ENCODE peak calls at places on chromosome 5, in nine cellular contexts. H, D, J, B, V, Q, S, O and W are unnamed samples. For H4K20me1 and H3K9me2, the result is how much of the 10 kb centered on the place peaks cover.

GRCh38 chr5:131268758-131269370 is 5.0 kb downstream of the CDC42SE2 start:
- DNase-seq in Q (no peak), H (no peak), B (peak), D (no peak), V (no peak), J (no peak), O (no peak), S (no peak), W (no peak)

GRCh38 chr5:173753307-173754168 is 134.6 kb upstream of the CPEB4 start:
- DNase-seq in J (peak), O (no peak), D (no peak), H (no peak), Q (peak), S (no peak), B (no peak), V (no peak), W (peak)

GRCh38 chr5:138955013-138955660 is 80.0 kb upstream of the LRRTM2 start:
- DNase-seq in V (no peak), S (no peak), J (no peak), D (no peak), B (no peak), Q (no peak), O (no peak), H (no peak), W (no peak)

GRCh38 chr5:97854871-97855762 is 672.1 kb upstream of the RIOK2 start:
- DNase-seq in V (no peak), D (no peak), S (no peak), Q (no peak), O (no peak), J (peak), H (no peak), B (no peak), W (peak)

GRCh38 chr5:84301535-84301934 is 83.1 kb downstream of the EDIL3 start:
- DNase-seq in B (peak), V (no peak), D (no peak), J (no peak), S (no peak), H (no peak), O (peak), Q (no peak), W (no peak)

GRCh38 chr5:93620487-93621339 is 37.7 kb downstream of the NR2F1 start:
- DNase-seq in Q (peak), S (peak), B (peak), J (peak), V (peak), H (peak), D (peak), O (peak), W (peak)

GRCh38 chr5:142110046-142110531 is 1.5 kb downstream of the NDFIP1 start:
- DNase-seq in B (peak), H (peak), D (peak), O (peak), Q (no peak), J (no peak), V (no peak), S (no peak), W (no peak)

GRCh38 chr5:133406632-133407276 is 205.6 kb downstream of the FSTL4 start:
- DNase-seq in Q (no peak), H (no peak), V (no peak), O (no peak), B (no peak), D (no peak), S (no peak), J (no peak), W (no peak)

GRCh38 chr5:88833371-88834107 is 49.4 kb downstream of the MEF2C start:
- DNase-seq in Q (no peak), V (peak), S (no peak), O (no peak), H (peak), D (peak), B (peak), J (peak), W (peak)

GRCh38 chr5:55657443-55657842 is 54.7 kb downstream of the SLC38A9 start:
- DNase-seq in H (no peak), B (no peak), J (peak), O (peak), V (no peak), S (no peak), D (no peak), Q (no peak), W (no peak)

GRCh38 chr5:16679863-16680262 is 63.1 kb upstream of the RETREG1 start:
- DNase-seq in H (no peak), O (peak), Q (peak), J (peak), S (no peak), B (no peak), V (no peak), D (no peak), W (no peak)

GRCh38 chr5:75736273-75736672 is 19.0 kb upstream of the POC5 start:
- DNase-seq in O (no peak), D (no peak), J (no peak), S (no peak), V (no peak), H (no peak), B (no peak), Q (no peak), W (no peak)

GRCh38 chr5:141734501-141735231 is 52.6 kb upstream of the ARAP3 start:
- DNase-seq in V (peak), B (peak), S (no peak), D (peak), J (peak), Q (peak), H (peak), O (peak), W (peak)

GRCh38 chr5:54703091-54703490 is 185.5 kb downstream of the SNX18 start:
- DNase-seq in D (no peak), J (no peak), S (no peak), O (peak), H (no peak), B (peak), Q (peak), V (no peak), W (no peak)

GRCh38 chr5:132497488-132497997 is 7.0 kb upstream of the IRF1 start:
- DNase-seq in H (peak), O (peak), S (no peak), Q (peak), D (no peak), J (peak), V (no peak), B (peak), W (peak)

GRCh38 chr5:110288766-110289165 is 437.7 kb downstream of the TMEM232 start:
- DNase-seq in D (no peak), J (no peak), V (peak), O (peak), Q (no peak), H (no peak), S (no peak), B (peak), W (peak)

DNA sequence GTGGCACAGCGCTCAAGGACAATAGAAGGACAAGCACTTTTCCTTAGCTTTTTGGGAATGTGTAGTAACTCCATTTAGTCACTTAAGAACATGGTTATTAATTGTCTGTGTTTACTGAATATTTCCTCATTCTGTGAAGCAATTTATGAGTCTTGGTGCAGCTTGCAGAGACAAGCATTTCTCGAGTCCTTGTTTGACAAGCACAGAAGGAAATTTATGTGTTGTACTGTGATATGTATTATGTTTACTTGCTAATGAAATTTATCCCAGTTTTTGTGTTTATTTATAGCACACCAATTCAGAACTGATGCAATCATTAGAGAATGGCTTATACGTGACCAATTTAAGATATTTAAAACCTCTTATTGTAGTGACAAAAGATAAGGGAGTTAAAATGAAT is 168.6 kb downstream of the PRELID2 start:
- DNase-seq in Q (no peak), S (no peak), B (no peak), J (no peak), V (no peak), H (no peak), D (no peak), O (no peak), W (no peak)
- H2AFZ ChIP-seq in Q (no peak), S (no peak), B (no peak), J (no peak), V (no peak), H (no peak), D (no peak), O (no peak), W (no peak)

GRCh38 chr5:34657550-34657921 is 1.4 kb downstream of the RAI14 start:
- DNase-seq in Q (peak), D (no peak), B (peak), V (no peak), J (peak), H (no peak), O (peak), S (no peak), W (peak)

GRCh38 chr5:34655354-34655991 is 655 bp upstream of the RAI14 start:
- DNase-seq in V (peak), B (peak), S (no peak), D (no peak), O (peak), J (peak), H (no peak), Q (peak), W (peak)

GRCh38 chr5:34656700-34657549 is 797 bp downstream of the RAI14 start:
- DNase-seq in O (peak), B (peak), V (no peak), J (peak), D (no peak), H (no peak), S (no peak), Q (no peak), W (peak)

GRCh38 chr5:34658023-34658422 is 1.9 kb downstream of the RAI14 start:
- DNase-seq in S (no peak), V (no peak), O (peak), B (peak), D (no peak), J (peak), Q (no peak), H (no peak), W (peak)

GRCh38 chr5:34656001-34656699 is at the start of gene RAI14:
- DNase-seq in J (peak), Q (peak), B (peak), H (no peak), S (peak), D (no peak), O (peak), V (peak), W (peak)
- H4K20me1 ChIP-seq in J (under half), Q (under half), B (under half), H (under half), S (under half), D (under half), O (under half), V (under half), W (under half)

GRCh38 chr5:177601577-177602457 is 1.9 kb downstream of the B4GALT7 start:
- DNase-seq in D (no peak), O (peak), J (no peak), B (no peak), V (no peak), H (peak), Q (no peak), S (no peak), W (no peak)
- H3K9me2 ChIP-seq in D (under half), O (under half), J (under half), B (under half), V (under half), H (under half), Q (under half), S (under half), W (under half)

DNA sequence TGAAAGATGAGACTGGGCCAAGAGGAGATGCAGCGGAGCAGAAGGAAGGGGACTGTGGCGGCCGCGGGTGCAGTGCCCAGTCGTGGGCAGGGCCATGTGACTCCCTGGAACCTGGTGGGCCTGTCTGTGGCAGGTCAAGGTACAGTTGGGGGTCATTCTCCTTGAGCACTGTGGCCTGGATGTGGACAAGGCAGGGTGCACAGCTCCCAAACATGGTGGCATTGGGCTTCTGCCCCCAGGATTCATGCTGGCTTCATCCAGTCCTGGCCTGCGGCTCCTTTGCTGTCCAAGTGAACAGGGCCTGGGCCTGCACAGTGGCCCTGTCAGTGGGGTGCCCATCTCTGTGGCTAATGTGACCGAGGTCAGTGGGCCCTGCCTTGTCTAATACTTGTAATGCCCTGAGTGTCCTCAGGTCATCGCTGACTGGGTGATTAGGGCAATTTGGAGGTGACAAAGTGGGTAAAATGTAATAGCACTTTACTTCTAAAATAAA is 39.9 kb downstream of the CEP72 start:
- DNase-seq in J (no peak), B (no peak), Q (no peak), H (no peak), V (no peak), D (no peak), S (no peak), O (no peak), W (no peak)
- H2AFZ ChIP-seq in J (no peak), B (no peak), Q (no peak), H (no peak), V (no peak), D (no peak), S (no peak), O (no peak), W (no peak)

GRCh38 chr5:134567651-134568338 is 42.3 kb downstream of the JADE2 start:
- DNase-seq in H (no peak), J (no peak), Q (peak), S (no peak), D (no peak), B (peak), V (no peak), O (no peak), W (no peak)
- H4K20me1 ChIP-seq in H (under half), J (under half), Q (under half), S (under half), D (under half), B (under half), V (under half), O (under half), W (under half)

DNA sequence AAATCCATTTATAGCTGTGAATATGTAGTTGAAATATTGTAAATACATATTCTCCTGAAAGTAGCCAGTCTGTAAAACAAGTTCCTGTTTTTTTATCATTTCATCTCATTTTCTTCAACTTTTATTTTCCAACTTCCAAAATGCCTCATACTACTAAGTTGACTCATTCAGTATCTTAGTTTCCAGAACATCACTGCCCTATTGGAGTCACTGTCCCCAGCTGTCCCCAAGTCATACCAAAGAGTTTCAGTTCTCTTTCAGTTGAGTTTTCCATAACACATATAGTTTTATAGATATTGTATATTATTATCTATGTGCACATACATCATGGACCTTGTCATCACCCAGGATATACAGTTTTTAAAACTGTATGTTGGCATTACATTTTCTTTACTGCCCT is 261.7 kb downstream of the CDH12 start:
- DNase-seq in H (no peak), S (no peak), B (no peak), D (no peak), Q (no peak), V (no peak), O (no peak), J (no peak), W (no peak)
- H3K9me2 ChIP-seq in H (under half), S (under half), B (under half), D (under half), Q (under half), V (under half), O (under half), J (under half), W (under half)

GRCh38 chr5:136686192-136686872 is 321.0 kb upstream of the TRPC7 start:
- DNase-seq in O (peak), Q (peak), V (peak), H (peak), D (peak), S (no peak), J (peak), B (peak), W (peak)
- H2AFZ ChIP-seq in O (no peak), Q (no peak), V (no peak), H (no peak), D (no peak), S (no peak), J (peak), B (no peak), W (no peak)

GRCh38 chr5:171989276-171989675 is 17.2 kb downstream of the FBXW11 start:
- DNase-seq in Q (no peak), D (no peak), S (no peak), J (no peak), O (peak), V (no peak), B (no peak), H (no peak), W (no peak)
- H4K20me1 ChIP-seq in Q (under half), D (under half), S (under half), J (under half), O (under half), V (under half), B (under half), H (under half), W (half or more)

DNA sequence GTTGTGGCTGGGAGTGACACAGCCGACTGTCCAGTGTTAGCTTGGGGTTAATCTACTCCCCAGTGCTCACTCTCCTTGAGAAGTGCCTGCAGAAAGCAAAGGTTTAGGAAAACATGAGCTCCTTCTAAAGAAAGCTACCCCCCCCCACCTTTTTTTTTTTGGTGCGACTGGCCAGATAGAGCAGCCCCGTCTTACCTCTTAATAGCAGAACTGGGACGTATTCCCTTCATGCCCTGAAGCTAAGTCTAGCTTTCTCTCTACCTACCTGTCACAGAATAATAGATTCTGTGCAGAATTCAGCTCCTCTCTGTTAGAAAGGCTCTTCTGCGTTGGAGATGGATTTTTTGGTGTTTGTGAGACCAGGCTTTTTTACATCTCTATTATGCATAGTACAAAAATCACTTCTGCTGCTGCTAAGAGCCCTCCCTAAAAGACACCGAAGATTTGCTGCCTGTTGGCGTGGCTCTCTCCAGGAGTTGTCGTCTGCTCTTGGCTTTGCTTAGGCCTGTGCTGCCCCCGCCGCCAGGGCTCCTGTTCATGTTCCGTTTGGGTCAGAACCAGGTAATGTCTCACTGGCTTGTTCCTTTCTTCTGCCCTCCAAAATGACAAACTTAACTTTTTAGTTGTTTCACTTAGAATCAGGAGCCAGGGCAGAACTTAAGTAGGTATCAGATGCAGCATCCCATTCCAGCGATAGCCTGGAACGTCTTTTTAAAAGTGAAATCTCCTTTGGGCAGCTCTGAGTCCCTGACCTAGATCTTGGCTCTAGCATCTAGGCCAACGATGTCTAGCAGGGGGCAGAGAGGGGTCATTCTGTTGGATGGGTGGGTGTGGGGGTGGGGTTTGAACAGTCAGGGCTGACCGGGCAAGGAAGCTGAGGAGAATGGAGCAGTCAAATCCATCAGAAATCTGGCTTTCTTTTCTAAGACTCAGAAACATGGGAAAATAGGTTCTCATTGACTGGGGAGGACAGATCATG is 2.5 kb downstream of the TRIO start:
- DNase-seq in D (no peak), B (peak), O (peak), S (no peak), V (no peak), Q (peak), H (no peak), J (no peak), W (no peak)
- H3K9me2 ChIP-seq in D (under half), B (under half), O (under half), S (under half), V (under half), Q (under half), H (under half), J (under half), W (under half)

DNA sequence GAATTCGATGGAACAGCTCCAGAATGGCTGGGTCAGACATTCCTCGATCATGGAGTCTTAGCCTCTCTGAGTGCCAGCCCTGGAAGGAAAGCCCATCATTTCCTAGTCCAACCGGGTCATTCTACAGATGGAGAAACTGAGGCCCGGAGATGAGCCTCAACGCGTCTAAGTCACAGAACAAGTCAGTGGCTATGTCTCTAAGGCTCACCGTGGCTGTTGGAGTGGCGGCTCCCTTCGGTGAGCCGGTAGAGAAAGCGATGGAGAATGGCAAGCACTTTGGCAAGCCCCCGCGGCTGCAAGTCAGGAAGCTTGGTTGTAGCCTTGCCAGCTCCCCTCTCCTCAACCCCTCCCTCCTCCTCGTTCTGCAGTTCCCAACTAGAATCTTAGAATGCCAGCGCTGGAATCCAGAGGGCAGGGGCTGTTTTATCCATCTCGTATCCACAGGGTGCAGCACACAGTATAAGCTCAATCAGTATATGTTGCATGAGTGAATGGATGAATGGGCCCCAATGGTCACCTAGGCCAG is 428 bp upstream of the ARSI start:
- DNase-seq in O (no peak), B (no peak), D (no peak), H (no peak), V (no peak), J (peak), S (no peak), Q (no peak), W (peak)
- H2AFZ ChIP-seq in O (peak), B (peak), D (no peak), H (no peak), V (peak), J (peak), S (no peak), Q (peak), W (no peak)